ENCODE peak calls at places on chromosomes 11 and 22, in six cellular contexts. J is H1, N is IMR-90, E is mesendoderm, K is H9, A is neuronal stem cell. F is an unnamed sample.
A peak's percentile ranks its signal among the peaks of the same experiment; 100 is the strongest.

GRCh38 chr11:96367357-96367756 is 22.4 kb downstream of the CCDC82 start:
- DNase-seq in N (no peak), A (no peak), J (no peak), E (no peak), K (no peak), F (no peak)

GRCh38 chr11:134587345-134587744 is 175.3 kb upstream of the B3GAT1 start:
- DNase-seq in A (no peak), E (no peak), J (peak; percentile 35), N (no peak), K (peak; percentile 8), F (no peak)

GRCh38 chr11:111539426-111540113 is 950 bp upstream of the LAYN start:
- DNase-seq in K (no peak), J (no peak), A (no peak), N (no peak), E (no peak), F (peak; percentile 47)

GRCh38 chr11:14018441-14018840 is 55.9 kb downstream of the SPON1 start:
- DNase-seq in A (no peak), J (no peak), E (no peak), K (no peak), N (peak; percentile 42), F (no peak)

GRCh38 chr11:126109941-126110731 is 47.5 kb upstream of the CDON start:
- DNase-seq in K (no peak), J (no peak), N (peak; percentile 63), E (no peak), A (no peak), F (peak; percentile 52)

GRCh38 chr11:46649180-46649738 is 31.9 kb downstream of the ATG13 start:
- DNase-seq in N (peak; percentile 97), K (no peak), J (no peak), A (peak; percentile 11), E (peak; percentile 58), F (peak; percentile 93)

GRCh38 chr11:70270877-70271634 is 566 bp downstream of the PPFIA1 start:
- DNase-seq in J (peak; percentile 68), N (peak; percentile 65), A (peak; percentile 51), E (peak; percentile 51), K (peak; percentile 53), F (peak; percentile 70)

GRCh38 chr22:45974498-45974897 is 2.5 kb downstream of the WNT7B start:
- DNase-seq in E (no peak), J (no peak), A (no peak), N (no peak), K (no peak), F (no peak)

GRCh38 chr11:35260342-35260985 is 121.5 kb downstream of the CD44 start:
- DNase-seq in A (no peak), J (no peak), K (no peak), N (peak; percentile 96), E (no peak), F (peak; percentile 94)

GRCh38 chr22:36184433-36185035 is 17.1 kb downstream of the APOL4 start:
- DNase-seq in E (no peak), J (no peak), K (no peak), A (no peak), N (no peak), F (no peak)

GRCh38 chr11:60974726-60975125 is 3.2 kb downstream of the CD6 start:
- DNase-seq in E (no peak), J (no peak), A (no peak), K (no peak), N (no peak), F (no peak)

GRCh38 chr11:26418391-26418790 is 86.5 kb downstream of the ANO3 start:
- DNase-seq in K (no peak), E (no peak), J (no peak), A (no peak), N (no peak), F (no peak)

GRCh38 chr11:13262096-13262495 is 15.5 kb upstream of the BMAL1 start:
- DNase-seq in A (no peak), J (no peak), N (no peak), E (no peak), K (no peak), F (no peak)

GRCh38 chr11:132056689-132057088 is 686.3 kb downstream of the NTM start:
- DNase-seq in E (no peak), K (no peak), A (no peak), N (peak; percentile 95), J (no peak), F (peak; percentile 93)

GRCh38 chr22:28027453-28028448 is 108.7 kb upstream of the PITPNB start:
- DNase-seq in N (no peak), J (no peak), A (no peak), E (no peak), K (no peak), F (no peak)

GRCh38 chr22:20825624-20826023 is 33.0 kb downstream of the PI4KA start:
- DNase-seq in K (no peak), J (no peak), N (no peak), A (no peak), E (no peak), F (no peak)

GRCh38 chr11:57335023-57335342 is 709 bp downstream of the SSRP1 start:
- DNase-seq in J (no peak), E (no peak), K (no peak), N (no peak), A (no peak), F (no peak)

GRCh38 chr22:20437253-20438065 is at the start of gene SCARF2:
- DNase-seq in K (peak; percentile 70), E (peak; percentile 79), N (peak; percentile 62), J (peak; percentile 62), A (peak; percentile 56), F (peak; percentile 69)

GRCh38 chr11:5620606-5621521 is 3.9 kb upstream of the TRIM34 start:
- DNase-seq in A (no peak), J (no peak), N (peak; percentile 95), E (peak; percentile 60), K (no peak), F (peak; percentile 94)

GRCh38 chr11:112881461-112881860 is 79.8 kb upstream of the NCAM1 start:
- DNase-seq in K (peak; percentile 94), E (peak; percentile 94), A (peak; percentile 78), J (peak; percentile 83), N (no peak), F (peak; percentile 38)

GRCh38 chr11:126465573-126466287 is 110.2 kb downstream of the ST3GAL4 start:
- DNase-seq in A (no peak), E (no peak), N (no peak), K (no peak), J (no peak), F (no peak)

GRCh38 chr22:21446827-21447690 is 20.1 kb upstream of the TMEM191C start:
- DNase-seq in N (no peak), A (no peak), E (no peak), K (peak; percentile 19), J (peak; percentile 31), F (no peak)

DNA sequence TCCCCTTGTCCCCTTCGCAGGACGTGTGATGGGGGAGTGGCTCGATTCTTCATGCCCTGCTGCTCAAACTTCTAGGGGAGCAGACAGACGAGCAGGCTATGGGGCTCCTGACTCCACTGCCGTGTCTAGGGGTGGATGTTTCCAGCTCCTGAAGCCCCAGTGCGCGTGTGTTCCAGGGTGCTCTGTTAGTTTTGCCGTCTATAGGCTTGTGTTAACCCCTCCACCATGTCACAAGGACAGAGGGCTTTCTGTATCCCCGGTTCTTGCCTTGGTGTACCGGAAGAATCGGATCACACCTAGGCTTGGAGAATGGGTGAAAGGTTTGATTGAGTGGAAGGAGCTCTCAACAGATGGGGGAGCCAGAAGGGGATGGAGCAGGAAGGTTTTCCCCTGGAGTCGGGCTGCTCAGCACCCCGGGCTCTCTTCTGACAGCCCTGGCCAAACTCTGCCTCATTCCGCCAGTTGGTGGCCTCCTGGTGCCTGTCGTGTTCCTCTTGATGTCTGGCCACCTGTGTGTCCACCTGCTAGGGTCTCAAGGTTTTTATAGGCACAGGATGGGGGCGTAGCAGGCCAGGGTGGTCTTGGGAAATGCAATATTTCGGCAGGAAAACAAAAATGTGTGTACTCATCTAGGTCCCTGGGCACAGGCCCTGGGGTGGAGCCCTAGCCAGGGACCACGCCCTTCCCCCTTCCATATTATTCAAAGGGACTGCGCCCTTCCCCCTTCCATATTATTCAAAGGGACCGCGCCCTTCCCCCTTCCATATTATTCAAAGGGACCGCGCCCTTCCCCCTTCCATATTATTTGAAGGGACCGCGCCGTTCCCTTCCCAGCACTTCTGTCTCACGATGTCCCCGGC is 810.5 kb downstream of the BRD1 start:
- DNase-seq in E (no peak), K (peak; percentile 24), N (no peak), J (peak; percentile 35), A (no peak), F (no peak)
- H2BK15ac ChIP-seq in E (no peak overlapping the region), K (no peak overlapping the region), N (no peak overlapping the region), J (no peak overlapping the region), A (no peak overlapping the region), F (no peak overlapping the region)

GRCh38 chr11:127648604-127649003 is 648.0 kb upstream of the KIRREL3 start:
- DNase-seq in N (no peak), E (no peak), K (no peak), J (no peak), A (no peak), F (no peak)
- H3K18ac ChIP-seq in N (no peak overlapping the region), E (no peak overlapping the region), K (no peak overlapping the region), J (no peak overlapping the region), A (no peak overlapping the region), F (no peak overlapping the region)

GRCh38 chr11:44005956-44006355 is 41.8 kb upstream of the ACCSL start:
- DNase-seq in E (no peak), N (no peak), J (peak; percentile 29), A (no peak), K (peak; percentile 7), F (no peak)
- H2BK15ac ChIP-seq in E (no peak overlapping the region), N (no peak overlapping the region), J (peak overlapping the region; percentile 61), A (no peak overlapping the region), K (no peak overlapping the region), F (no peak overlapping the region)

GRCh38 chr22:19235874-19236273 is 55.6 kb downstream of the CLTCL1 start:
- DNase-seq in N (no peak), A (no peak), K (no peak), E (no peak), J (no peak), F (no peak)

GRCh38 chr22:19231986-19232385 is 53.5 kb upstream of the SLC25A1 start:
- DNase-seq in K (no peak), J (no peak), A (no peak), N (no peak), E (no peak), F (no peak)

GRCh38 chr22:19233189-19233661 is 54.7 kb upstream of the SLC25A1 start:
- DNase-seq in A (no peak), N (no peak), K (no peak), J (no peak), E (no peak), F (no peak)

GRCh38 chr22:19232620-19233019 is 54.1 kb upstream of the SLC25A1 start:
- DNase-seq in A (no peak), N (no peak), E (no peak), K (no peak), J (no peak), F (no peak)

GRCh38 chr22:19234126-19234896 is 55.8 kb upstream of the SLC25A1 start:
- DNase-seq in E (no peak), K (no peak), A (no peak), J (no peak), N (no peak), F (no peak)
- H3K18ac ChIP-seq in E (no peak overlapping the region), K (no peak overlapping the region), A (no peak overlapping the region), J (no peak overlapping the region), N (no peak overlapping the region), F (no peak overlapping the region)

GRCh38 chr11:122215244-122215992 is 99.4 kb upstream of the BLID start:
- DNase-seq in N (peak; percentile 99), K (peak; percentile 84), E (peak; percentile 86), J (peak; percentile 89), A (peak; percentile 67), F (peak; percentile 95)
- H2BK15ac ChIP-seq in N (peak overlapping the region; percentile 95), K (no peak overlapping the region), E (no peak overlapping the region), J (no peak overlapping the region), A (no peak overlapping the region), F (no peak overlapping the region)

F was measured in mesenchymal stem cell.